ENCODE peak calls at places on chromosomes 7 and 10, in eight cellular contexts. E is RWPE1, C is heart right ventricle, H is A549, O is Calu3, G is dorsolateral prefrontal cortex, F is astrocyte, Y is GM12865. B is an unnamed sample.

GRCh38 chr10:79068562-79069324 is at the start of gene ZMIZ1:
- DNase-seq in H (peak), O (peak), G (peak), C (peak), E (peak), F (peak), Y (peak), B (peak)

GRCh38 chr7:102146122-102146521 is 140.5 kb upstream of the SH2B2 start:
- DNase-seq in F (no peak), Y (no peak), O (no peak), H (no peak), E (no peak), C (peak), G (peak), B (no peak)

GRCh38 chr7:152436279-152437147 is 710 bp upstream of the KMT2C start:
- DNase-seq in H (peak), O (peak), F (peak), G (peak), Y (peak), C (peak), E (peak), B (peak)

GRCh38 chr7:46630031-46630430 is 709.0 kb upstream of the IGFBP3 start:
- DNase-seq in Y (no peak), G (no peak), C (no peak), F (peak), E (no peak), H (no peak), O (no peak), B (no peak)

GRCh38 chr7:155763721-155764431 is 48.4 kb downstream of the SHH start:
- DNase-seq in H (no peak), C (peak), E (no peak), F (peak), Y (peak), G (no peak), O (no peak), B (peak)

GRCh38 chr7:106731207-106731606 is 70.2 kb upstream of the CCDC71L start:
- DNase-seq in H (no peak), G (no peak), F (no peak), C (peak), O (no peak), E (no peak), Y (peak), B (peak)

GRCh38 chr10:86744067-86744725 is 12.2 kb upstream of the BMPR1A start:
- DNase-seq in Y (no peak), G (no peak), O (no peak), C (no peak), E (no peak), H (no peak), F (no peak), B (no peak)

GRCh38 chr10:127354255-127354654 is 157.9 kb upstream of the INSYN2A start:
- DNase-seq in E (no peak), F (no peak), H (no peak), O (no peak), G (no peak), C (no peak), Y (no peak), B (no peak)

GRCh38 chr7:51224811-51225581 is 91.6 kb downstream of the COBL start:
- DNase-seq in E (peak), G (no peak), H (peak), O (peak), F (no peak), Y (no peak), C (no peak), B (no peak)

GRCh38 chr7:74042746-74043522 is 15.0 kb downstream of the ELN start:
- DNase-seq in G (no peak), E (no peak), F (no peak), O (no peak), H (no peak), Y (no peak), C (no peak), B (no peak)

GRCh38 chr7:5591547-5591899 is 167.9 kb upstream of the TNRC18 start:
- DNase-seq in O (peak), G (no peak), C (no peak), F (peak), H (peak), E (no peak), Y (peak), B (no peak)

GRCh38 chr10:95505084-95505610 is 56.0 kb downstream of the SORBS1 start:
- DNase-seq in C (no peak), E (no peak), F (no peak), Y (no peak), O (no peak), H (no peak), G (no peak), B (no peak)

GRCh38 chr7:14899065-14899464 is 3.5 kb downstream of the DGKB start:
- DNase-seq in E (no peak), G (no peak), H (no peak), C (no peak), Y (no peak), O (no peak), F (peak), B (no peak)

GRCh38 chr7:39691821-39692220 is 68.4 kb downstream of the RALA start:
- DNase-seq in F (peak), C (no peak), G (no peak), E (peak), H (no peak), Y (no peak), O (no peak), B (no peak)

GRCh38 chr10:29377333-29377961 is 88.6 kb downstream of the LYZL1 start:
- DNase-seq in C (no peak), O (no peak), F (no peak), H (peak), E (peak), G (no peak), Y (peak), B (peak)

GRCh38 chr7:72493850-72494661 is 81.9 kb upstream of the CALN1 start:
- DNase-seq in Y (peak), O (peak), G (peak), E (peak), C (peak), F (peak), H (peak), B (peak)

GRCh38 chr7:119482209-119482608 is 790.8 kb upstream of the KCND2 start:
- DNase-seq in E (peak), Y (peak), F (no peak), G (no peak), C (no peak), H (peak), O (peak), B (peak)

GRCh38 chr7:122438001-122438400 is 133.5 kb upstream of the FEZF1 start:
- DNase-seq in O (no peak), H (no peak), C (no peak), E (no peak), G (no peak), F (no peak), Y (no peak), B (no peak)

GRCh38 chr10:75740541-75740940 is 309.1 kb downstream of the LRMDA start:
- DNase-seq in C (no peak), O (no peak), H (no peak), F (no peak), E (no peak), Y (no peak), G (no peak), B (no peak)

GRCh38 chr7:95191793-95192192 is 132.5 kb downstream of the PON1 start:
- DNase-seq in G (no peak), E (no peak), C (no peak), H (no peak), Y (no peak), O (no peak), F (no peak), B (no peak)

GRCh38 chr7:42219447-42219846 is 17.6 kb downstream of the GLI3 start:
- DNase-seq in Y (no peak), C (no peak), G (no peak), H (no peak), F (peak), O (no peak), E (peak), B (no peak)

GRCh38 chr10:124688889-124689670 is 55.1 kb downstream of the FAM53B start:
- DNase-seq in E (peak), O (no peak), H (no peak), C (no peak), G (no peak), Y (peak), F (no peak), B (peak)

GRCh38 chr7:30254717-30255095 is 29.7 kb upstream of the ZNRF2 start:
- DNase-seq in O (peak), Y (no peak), H (no peak), C (no peak), F (no peak), E (no peak), G (no peak), B (no peak)

GRCh38 chr10:22560391-22561239 is 153.8 kb downstream of the PIP4K2A start:
- DNase-seq in Y (no peak), F (no peak), O (no peak), H (no peak), E (no peak), C (no peak), G (no peak), B (no peak)

GRCh38 chr10:118472415-118472814 is 123.0 kb downstream of the PRLHR start:
- DNase-seq in Y (no peak), F (no peak), O (no peak), G (no peak), E (no peak), C (no peak), H (no peak), B (no peak)

GRCh38 chr7:24812313-24812945 is 55.2 kb upstream of the GSDME start:
- DNase-seq in F (no peak), E (peak), Y (peak), C (peak), G (no peak), H (peak), O (peak), B (peak)

GRCh38 chr10:1526427-1527055 is 210.8 kb downstream of the ADARB2 start:
- DNase-seq in F (no peak), O (no peak), G (no peak), Y (peak), H (no peak), E (no peak), C (no peak), B (no peak)

GRCh38 chr10:124224331-124225028 is 131.1 kb upstream of the CHST15 start:
- DNase-seq in F (peak), G (no peak), C (no peak), O (no peak), E (peak), H (no peak), Y (no peak), B (no peak)

GRCh38 chr10:96341219-96342182 is 17.3 kb downstream of the OPALIN start:
- DNase-seq in G (no peak), Y (peak), H (no peak), C (no peak), E (no peak), F (no peak), O (no peak), B (no peak)

GRCh38 chr7:49022448-49022847 is 98.1 kb downstream of the CDC14C start:
- DNase-seq in H (no peak), E (no peak), C (no peak), Y (no peak), G (no peak), O (no peak), F (no peak), B (no peak)

GRCh38 chr7:139231513-139232376 is 708 bp downstream of the UBN2 start:
- DNase-seq in Y (peak), C (no peak), E (peak), G (no peak), H (peak), F (no peak), O (peak), B (peak)

GRCh38 chr7:127937066-127937680 is 94.1 kb downstream of the LRRC4 start:
- DNase-seq in Y (no peak), F (no peak), E (no peak), C (no peak), O (no peak), G (no peak), H (no peak), B (no peak)

GRCh38 chr7:127940365-127941160 is 90.7 kb downstream of the LRRC4 start:
- DNase-seq in C (peak), F (peak), G (no peak), E (no peak), H (no peak), Y (no peak), O (no peak), B (no peak)

GRCh38 chr7:127941471-127941870 is 89.8 kb downstream of the LRRC4 start:
- DNase-seq in G (no peak), F (no peak), H (no peak), E (no peak), Y (no peak), C (no peak), O (no peak), B (no peak)

GRCh38 chr7:127935847-127936376 is 95.3 kb downstream of the LRRC4 start:
- DNase-seq in Y (no peak), E (no peak), O (no peak), C (no peak), H (no peak), G (no peak), F (no peak), B (no peak)

GRCh38 chr7:127938588-127938987 is 92.6 kb downstream of the LRRC4 start:
- DNase-seq in E (peak), Y (no peak), G (no peak), H (peak), O (peak), C (peak), F (peak), B (no peak)
- TF ChIP-seq CTCF in E (no peak), Y (no peak), G (peak), H (no peak), O (no peak), C (no peak), F (no peak), B (no peak)

GRCh38 chr7:128202287-128202957 is 38.7 kb upstream of the LEP start:
- DNase-seq in H (no peak), Y (no peak), E (no peak), O (no peak), F (no peak), C (no peak), G (no peak), B (no peak)

GRCh38 chr7:128200376-128200775 is 40.7 kb upstream of the LEP start:
- DNase-seq in F (no peak), H (no peak), G (no peak), O (no peak), C (no peak), E (no peak), Y (no peak), B (no peak)

GRCh38 chr7:128203047-128203491 is 38.0 kb upstream of the LEP start:
- DNase-seq in C (no peak), O (no peak), F (no peak), H (no peak), G (no peak), E (no peak), Y (no peak), B (no peak)

GRCh38 chr7:128201690-128202085 is 39.4 kb upstream of the LEP start:
- DNase-seq in Y (no peak), E (no peak), F (no peak), H (no peak), O (no peak), G (no peak), C (no peak), B (no peak)

DNA sequence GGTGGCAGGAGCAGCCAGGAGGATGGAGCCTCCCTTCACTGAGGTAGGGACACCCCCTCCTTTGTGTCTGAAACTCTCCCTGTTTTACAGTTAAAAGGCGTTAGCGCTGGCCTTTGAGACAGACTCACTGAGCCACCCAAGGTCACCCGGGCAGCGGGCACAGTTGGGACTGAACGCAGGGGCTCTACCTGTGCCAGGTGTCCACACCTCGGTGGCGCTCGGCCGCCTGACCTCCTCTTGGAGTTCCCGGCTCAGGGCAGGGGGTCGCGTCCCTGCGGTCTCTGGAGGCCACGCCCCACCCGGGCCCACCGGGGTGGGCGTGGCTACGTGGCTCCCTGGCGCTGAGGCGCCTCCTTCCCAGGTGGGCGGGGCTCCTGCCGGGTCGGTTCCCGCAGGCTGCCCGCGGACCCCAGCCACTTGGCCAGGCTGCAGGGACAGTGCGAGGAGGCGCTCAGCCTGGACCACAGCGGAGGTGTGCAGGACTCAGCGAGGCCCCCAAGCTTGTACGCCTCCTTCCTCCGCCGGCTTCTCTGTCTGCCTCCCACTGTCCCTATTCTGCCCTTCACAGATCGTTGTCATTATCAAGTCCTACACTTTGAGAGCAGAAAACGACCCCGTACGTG is 39.9 kb upstream of the LEP start:
- DNase-seq in Y (no peak), E (no peak), H (no peak), C (no peak), F (no peak), O (no peak), G (no peak), B (no peak)
- TF ChIP-seq CTCF in Y (no peak), E (no peak), H (no peak), C (no peak), F (no peak), O (no peak), G (no peak), B (no peak)

GRCh38 chr7:93877742-93878141 is 12.8 kb downstream of the TFPI2 start:
- DNase-seq in O (no peak), Y (no peak), H (no peak), G (no peak), E (no peak), F (no peak), C (no peak), B (no peak)
- TF ChIP-seq CTCF in O (no peak), Y (no peak), H (no peak), G (no peak), E (no peak), F (no peak), C (no peak), B (no peak)

DNA sequence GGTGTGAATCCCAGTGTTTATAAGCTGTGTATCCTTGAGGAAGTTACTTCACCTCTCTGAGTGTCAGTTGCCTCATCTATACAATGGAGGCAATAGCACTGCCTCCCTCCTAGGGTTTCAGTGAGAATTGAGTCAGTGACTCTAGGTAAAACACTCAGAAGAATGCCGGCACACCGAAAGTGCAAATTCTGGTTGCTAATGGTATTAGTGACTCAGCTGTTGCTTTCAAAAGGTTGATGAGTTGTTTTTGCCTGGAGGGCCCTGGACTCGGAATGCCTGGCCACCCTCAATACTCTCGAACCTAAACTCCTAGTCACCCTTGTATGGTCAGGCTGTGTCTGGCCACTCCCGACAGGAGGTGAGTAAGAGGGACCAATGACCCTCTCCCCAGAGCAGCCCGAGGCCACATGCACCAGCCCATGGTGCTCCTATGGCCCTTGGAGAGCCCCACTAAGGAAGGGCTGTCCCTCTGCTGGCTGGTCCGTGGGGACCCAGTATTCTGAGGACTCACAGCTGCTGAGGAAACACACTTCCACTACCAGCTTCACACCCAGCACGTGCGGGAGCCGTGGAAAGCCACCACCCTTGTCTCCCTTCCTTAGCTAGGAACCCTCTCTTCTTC is 60.2 kb downstream of the CALML3 start:
- DNase-seq in F (peak), H (peak), E (peak), Y (peak), O (peak), C (no peak), G (peak), B (peak)
- TF ChIP-seq CTCF in F (no peak), H (no peak), E (no peak), Y (no peak), O (no peak), C (no peak), G (no peak), B (no peak)